ENCODE peak calls at places on chromosomes 13 and 19, in seven cellular contexts. Q is GM10248; S is body of pancreas; D is AG09309; E is CD8-positive, alpha-beta T cell; F is cardiac muscle cell; Y is tibial artery. P is an unnamed sample.

GRCh38 chr13:86725105-86725504 is 925.9 kb upstream of the SLITRK6 start:
- DNase-seq in Q (no peak), S (no peak), D (no peak), E (no peak), F (no peak), Y (no peak), P (no peak)

GRCh38 chr13:110471833-110472162 is 89.7 kb downstream of the RAB20 start:
- DNase-seq in Q (peak), S (peak), D (no peak), E (no peak), F (no peak), Y (peak), P (no peak)

GRCh38 chr19:29302002-29302928 is 89.3 kb upstream of the UQCRFS1 start:
- DNase-seq in Q (no peak), S (no peak), D (no peak), E (no peak), F (no peak), Y (no peak), P (no peak)

GRCh38 chr13:112435973-112436372 is 59.8 kb downstream of the SPACA7 start:
- DNase-seq in Q (no peak), S (no peak), D (no peak), E (no peak), F (no peak), Y (no peak), P (no peak)

GRCh38 chr19:35260694-35261304 is 8.0 kb upstream of the USF2 start:
- DNase-seq in Q (peak), S (no peak), D (no peak), E (no peak), F (no peak), Y (no peak), P (no peak)

GRCh38 chr13:93226623-93227279 is at the start of gene GPC6:
- DNase-seq in Q (no peak), S (peak), D (peak), E (no peak), F (peak), Y (no peak), P (no peak)

GRCh38 chr13:77113496-77113895 is 86.5 kb upstream of the FBXL3 start:
- DNase-seq in Q (no peak), S (no peak), D (no peak), E (no peak), F (no peak), Y (no peak), P (no peak)

GRCh38 chr19:55591555-55591954 is 7.8 kb downstream of the FIZ1 start:
- DNase-seq in Q (no peak), S (no peak), D (no peak), E (no peak), F (no peak), Y (no peak), P (no peak)

GRCh38 chr13:102298051-102298450 is 103.8 kb downstream of the FGF14 start:
- DNase-seq in Q (no peak), S (no peak), D (no peak), E (no peak), F (no peak), Y (no peak), P (no peak)

GRCh38 chr13:40383132-40383531 is 283.3 kb downstream of the FOXO1 start:
- DNase-seq in Q (no peak), S (no peak), D (no peak), E (no peak), F (no peak), Y (no peak), P (no peak)

GRCh38 chr13:27638521-27638920 is 16.8 kb downstream of the POLR1D start:
- DNase-seq in Q (no peak), S (no peak), D (no peak), E (no peak), F (no peak), Y (no peak), P (no peak)

GRCh38 chr19:42284066-42284501 is 15.0 kb downstream of the CIC start:
- DNase-seq in Q (peak), S (peak), D (no peak), E (peak), F (peak), Y (no peak), P (no peak)

GRCh38 chr19:46376241-46377153 is 29.6 kb downstream of the PPP5C start:
- DNase-seq in Q (no peak), S (no peak), D (no peak), E (no peak), F (no peak), Y (no peak), P (no peak)

GRCh38 chr13:94550030-94550738 is 45.8 kb downstream of the TGDS start:
- DNase-seq in Q (no peak), S (peak), D (peak), E (no peak), F (no peak), Y (no peak), P (peak)

GRCh38 chr19:38351865-38352395 is 16.3 kb downstream of the CATSPERG start:
- DNase-seq in Q (no peak), S (no peak), D (no peak), E (no peak), F (no peak), Y (no peak), P (no peak)

GRCh38 chr19:16462757-16463250 is 9.0 kb downstream of the EPS15L1 start:
- DNase-seq in Q (no peak), S (no peak), D (no peak), E (no peak), F (no peak), Y (no peak), P (no peak)

GRCh38 chr13:99356216-99357089 is 49.3 kb upstream of the GPR183 start:
- DNase-seq in Q (peak), S (peak), D (peak), E (peak), F (no peak), Y (peak), P (no peak)

GRCh38 chr19:42028304-42029216 is 34.5 kb upstream of the ATP1A3 start:
- DNase-seq in Q (no peak), S (no peak), D (no peak), E (no peak), F (no peak), Y (no peak), P (no peak)

GRCh38 chr13:112887151-112887550 is 81.9 kb upstream of the MCF2L start:
- DNase-seq in Q (no peak), S (no peak), D (no peak), E (no peak), F (no peak), Y (no peak), P (no peak)

GRCh38 chr13:91154954-91155353 is 192.5 kb upstream of the MIR17HG start:
- DNase-seq in Q (no peak), S (peak), D (no peak), E (no peak), F (no peak), Y (peak), P (no peak)

GRCh38 chr13:93180376-93180966 is 46.1 kb upstream of the GPC6 start:
- DNase-seq in Q (no peak), S (no peak), D (peak), E (no peak), F (no peak), Y (no peak), P (no peak)

GRCh38 chr19:19627716-19628498 is at the start of gene LPAR2:
- DNase-seq in Q (peak), S (peak), D (no peak), E (peak), F (peak), Y (no peak), P (no peak)

GRCh38 chr19:19628499-19629134 is 597 bp upstream of the LPAR2 start:
- DNase-seq in Q (no peak), S (peak), D (no peak), E (no peak), F (peak), Y (no peak), P (no peak)

GRCh38 chr19:19624032-19624570 is 3.9 kb downstream of the LPAR2 start:
- DNase-seq in Q (no peak), S (no peak), D (no peak), E (no peak), F (no peak), Y (no peak), P (no peak)

GRCh38 chr19:19627442-19627715 is 641 bp downstream of the LPAR2 start:
- DNase-seq in Q (no peak), S (no peak), D (no peak), E (no peak), F (no peak), Y (no peak), P (no peak)

DNA sequence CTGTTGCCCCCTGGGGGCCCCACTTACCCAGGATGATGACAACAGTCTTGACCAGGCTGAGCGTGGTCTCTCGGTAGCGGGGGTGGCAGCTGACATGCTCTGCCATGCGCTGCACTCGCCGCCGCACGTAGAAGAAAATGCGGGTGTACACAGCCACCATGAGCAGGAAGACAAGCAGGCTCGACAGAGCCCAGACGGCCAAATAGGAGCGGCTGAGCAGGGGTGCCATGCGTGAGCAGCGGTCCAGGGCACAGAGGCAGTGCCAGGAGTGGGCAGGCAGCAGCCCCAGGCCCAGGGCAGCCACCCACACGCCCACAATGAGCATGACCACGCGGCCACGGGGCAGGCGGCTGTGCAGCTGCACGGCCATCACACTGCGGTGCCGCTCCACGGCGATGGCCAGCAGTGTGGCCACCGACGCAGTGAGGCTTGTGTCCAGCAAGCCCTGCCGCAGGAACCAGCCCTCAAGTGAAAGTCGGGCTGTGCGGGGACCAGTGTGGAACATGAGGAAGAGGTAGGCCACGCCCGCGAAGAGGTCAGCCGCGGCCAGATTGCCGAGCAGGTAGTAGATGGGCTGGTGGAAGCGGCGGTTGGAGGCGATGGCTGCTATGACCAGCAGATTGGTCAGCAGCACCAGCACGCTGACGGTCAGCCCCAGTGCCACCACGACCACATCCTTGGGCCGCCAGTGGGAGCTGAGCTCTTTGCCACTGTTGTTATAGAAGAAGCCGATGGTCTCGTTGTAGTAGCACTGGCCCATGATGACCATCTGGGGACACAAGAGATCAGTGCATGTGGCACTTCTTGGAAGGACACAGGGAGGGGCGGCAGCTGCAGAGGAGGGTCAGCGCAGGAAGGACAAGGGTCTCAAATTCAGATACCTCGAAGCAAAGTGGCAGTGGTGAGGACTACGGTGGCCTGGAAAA is 1.2 kb downstream of the LPAR2 start:
- DNase-seq in Q (no peak), S (no peak), D (no peak), E (no peak), F (no peak), Y (no peak), P (no peak)
- TF ChIP-seq CTCF in Q (no peak), S (no peak), D (no peak), E (no peak), F (no peak), Y (no peak), P (no peak)

GRCh38 chr13:96248103-96248502 is 158.2 kb downstream of the HS6ST3 start:
- DNase-seq in Q (no peak), S (no peak), D (no peak), E (no peak), F (no peak), Y (no peak), P (no peak)
- TF ChIP-seq CTCF in Q (no peak), S (no peak), D (no peak), E (no peak), F (no peak), Y (no peak), P (no peak)

GRCh38 chr19:49536921-49537462 is 9.2 kb downstream of the RCN3 start:
- DNase-seq in Q (no peak), S (no peak), D (no peak), E (no peak), F (no peak), Y (no peak), P (no peak)

GRCh38 chr19:49530708-49531107 is 2.9 kb downstream of the RCN3 start:
- DNase-seq in Q (no peak), S (no peak), D (no peak), E (no peak), F (no peak), Y (no peak), P (no peak)

GRCh38 chr19:49534632-49535385 is 7.0 kb downstream of the RCN3 start:
- DNase-seq in Q (no peak), S (no peak), D (no peak), E (no peak), F (no peak), Y (no peak), P (no peak)

GRCh38 chr19:49538643-49539042 is 10.8 kb downstream of the RCN3 start:
- DNase-seq in Q (no peak), S (no peak), D (no peak), E (no peak), F (no peak), Y (no peak), P (no peak)

DNA sequence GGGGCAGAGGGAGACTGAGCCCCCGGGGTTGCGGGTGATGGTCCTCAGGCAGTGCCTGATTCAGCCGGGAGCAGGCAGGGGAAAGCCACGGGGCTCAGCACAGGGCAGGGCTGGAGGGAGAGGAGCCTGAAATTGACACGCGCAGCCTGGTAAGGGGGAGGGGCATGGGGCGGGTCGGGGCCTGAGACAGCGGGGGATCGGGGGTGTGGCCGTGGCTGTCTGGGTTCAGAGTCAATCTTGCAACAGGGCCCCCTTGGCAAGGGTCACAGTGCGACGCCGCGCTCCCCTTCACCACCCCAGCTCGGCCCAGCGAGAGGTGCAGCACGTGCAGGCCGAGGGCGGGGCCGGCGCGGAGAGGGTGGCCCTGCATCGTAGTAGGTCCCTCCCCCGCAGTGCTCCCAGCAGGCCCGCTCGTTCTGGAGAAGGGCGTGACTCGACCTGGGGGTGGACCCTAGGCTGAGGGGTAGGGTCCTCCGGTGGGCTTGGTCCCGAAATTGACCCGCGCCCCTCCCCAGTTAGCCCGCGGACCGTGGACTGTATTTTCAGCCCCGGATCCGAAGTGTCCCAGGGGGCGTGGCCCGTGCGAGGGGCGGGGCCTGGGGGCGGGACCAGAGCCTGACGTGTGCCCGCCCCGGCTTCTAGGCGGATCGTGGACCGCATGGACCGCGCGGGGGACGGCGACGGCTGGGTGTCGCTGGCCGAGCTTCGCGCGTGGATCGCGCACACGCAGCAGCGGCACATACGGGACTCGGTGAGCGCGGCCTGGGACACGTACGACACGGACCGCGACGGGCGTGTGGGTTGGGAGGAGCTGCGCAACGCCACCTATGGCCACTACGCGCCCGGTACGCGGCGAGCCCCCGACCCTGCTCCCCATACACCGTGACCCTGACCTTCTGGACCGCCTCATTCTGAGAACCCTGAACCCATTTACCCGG is 6.0 kb downstream of the RCN3 start:
- DNase-seq in Q (peak), S (peak), D (no peak), E (peak), F (peak), Y (peak), P (peak)
- TF ChIP-seq CTCF in Q (peak), S (no peak), D (no peak), E (no peak), F (peak), Y (peak), P (no peak)

DNA sequence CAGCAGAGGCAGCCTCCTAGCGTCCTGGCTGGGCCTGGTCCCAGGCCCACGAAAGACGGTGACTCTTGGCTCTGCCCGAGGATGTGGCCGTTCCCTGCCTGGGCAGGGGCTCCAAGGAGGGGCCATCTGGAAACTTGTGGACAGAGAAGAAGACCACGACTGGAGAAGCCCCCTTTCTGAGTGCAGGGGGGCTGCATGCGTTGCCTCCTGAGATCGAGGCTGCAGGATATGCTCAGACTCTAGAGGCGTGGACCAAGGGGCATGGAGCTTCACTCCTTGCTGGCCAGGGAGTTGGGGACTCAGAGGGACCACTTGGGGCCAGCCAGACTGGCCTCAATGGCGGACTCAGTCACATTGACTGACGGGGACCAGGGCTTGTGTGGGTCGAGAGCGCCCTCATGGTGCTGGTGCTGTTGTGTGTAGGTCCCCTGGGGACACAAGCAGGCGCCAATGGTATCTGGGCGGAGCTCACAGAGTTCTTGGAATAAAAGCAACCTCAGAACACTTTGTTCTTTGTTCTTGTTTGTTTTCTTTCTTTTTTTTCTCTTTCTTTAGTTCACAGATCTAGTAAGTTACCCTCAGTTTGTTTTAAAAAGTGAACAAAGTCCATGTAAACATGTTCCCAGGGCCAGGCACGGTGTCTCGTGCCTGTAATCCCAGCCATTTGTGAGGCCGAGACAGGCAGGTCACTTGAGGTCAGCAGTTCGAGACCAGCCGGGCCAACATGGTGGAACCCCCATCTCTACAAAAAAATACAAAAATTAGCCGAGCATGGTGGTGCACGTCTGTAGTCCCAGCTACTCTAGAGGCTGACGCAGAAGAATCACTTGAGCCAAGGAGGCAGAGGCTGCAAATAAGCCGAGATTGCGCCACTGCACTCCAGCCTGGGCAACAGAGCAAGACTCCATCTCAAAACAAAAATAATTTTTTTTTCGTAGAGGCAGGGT is 10.2 kb downstream of the ANGPTL4 start:
- DNase-seq in Q (no peak), S (peak), D (no peak), E (no peak), F (no peak), Y (peak), P (no peak)
- TF ChIP-seq CTCF in Q (no peak), S (no peak), D (no peak), E (no peak), F (no peak), Y (no peak), P (no peak)

GRCh38 chr19:1525343-1525742 is 1.5 kb downstream of the PLK5 start:
- DNase-seq in Q (no peak), S (no peak), D (no peak), E (no peak), F (no peak), Y (no peak), P (no peak)
- TF ChIP-seq CTCF in Q (no peak), S (no peak), D (no peak), E (no peak), F (no peak), Y (no peak), P (no peak)

GRCh38 chr19:11020982-11021759 is 60.3 kb downstream of the SMARCA4 start:
- DNase-seq in Q (no peak), S (no peak), D (no peak), E (no peak), F (no peak), Y (no peak), P (no peak)
- TF ChIP-seq CTCF in Q (no peak), S (no peak), D (no peak), E (no peak), F (no peak), Y (no peak), P (no peak)

DNA sequence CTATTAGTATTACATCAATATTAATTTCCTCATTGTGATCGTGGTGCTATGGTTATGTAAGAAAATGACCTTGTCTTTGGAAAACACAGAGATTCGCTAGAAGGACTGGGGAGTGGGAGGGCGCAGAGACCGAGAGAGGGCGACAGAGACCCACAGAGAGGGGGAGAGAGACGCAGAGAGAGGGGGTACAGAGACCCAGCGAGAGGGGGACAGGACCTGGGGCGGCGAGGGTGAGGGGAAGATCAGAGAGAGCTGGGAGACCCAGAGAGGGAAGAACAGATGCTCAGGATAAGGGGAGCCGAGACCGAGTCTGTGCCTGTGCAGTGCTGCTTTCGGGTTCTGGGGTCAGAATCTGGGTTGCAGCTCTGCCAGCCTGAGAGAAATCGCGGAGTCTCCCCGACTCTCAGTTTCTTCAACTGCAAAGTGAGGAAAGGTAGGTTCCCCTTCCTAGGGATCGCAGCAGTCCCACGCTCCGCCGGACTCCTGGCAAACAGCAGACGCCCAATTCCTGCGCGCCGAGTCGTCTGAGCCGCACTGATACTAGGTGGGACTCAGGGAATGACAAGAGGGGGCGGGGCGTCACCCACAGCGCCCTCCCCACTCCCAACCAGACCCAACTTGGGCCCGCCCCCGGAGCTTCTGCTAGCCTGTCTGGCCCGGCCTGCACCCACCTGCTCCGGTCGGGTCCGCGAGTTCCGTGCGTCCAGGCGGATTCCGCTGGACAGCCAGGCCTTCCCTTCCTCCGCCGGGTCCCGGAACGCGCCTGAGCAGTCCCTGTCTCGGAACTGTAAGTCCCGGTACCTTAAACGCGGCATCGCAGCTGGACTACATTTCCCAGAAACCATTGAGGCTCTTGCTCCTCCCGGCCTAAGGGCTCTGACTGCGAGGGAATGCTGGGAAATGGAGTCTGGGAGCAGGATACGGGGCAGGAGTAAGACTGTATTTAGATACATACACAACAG is 15.3 kb downstream of the IZUMO2 start:
- DNase-seq in Q (peak), S (peak), D (peak), E (peak), F (peak), Y (peak), P (peak)
- TF ChIP-seq CTCF in Q (peak), S (peak), D (no peak), E (no peak), F (peak), Y (no peak), P (no peak)